ENCODE peak calls at places on chromosome 7, in ten cellular contexts. D, K, X, G, Z, O, W, A, C and T are unnamed samples.

GRCh38 chr7:25034136-25034535 is 54.2 kb upstream of the OSBPL3 start:
- DNase-seq in D (no peak), K (no peak), X (no peak), G (no peak), Z (no peak), O (no peak), W (no peak), A (no peak), C (no peak), T (no peak)

GRCh38 chr7:127290801-127291361 is 38.1 kb upstream of the GRM8 start:
- DNase-seq in D (no peak), K (no peak), X (no peak), G (no peak), Z (no peak), O (no peak), W (no peak), A (no peak), C (peak; percentile 4), T (no peak)

GRCh38 chr7:130309986-130310385 is 17.0 kb downstream of the CPA4 start:
- DNase-seq in D (no peak), K (no peak), X (no peak), G (no peak), Z (peak; percentile 86), O (no peak), W (no peak), A (no peak), C (no peak), T (no peak)

GRCh38 chr7:134845461-134845860 is 66.0 kb downstream of the CALD1 start:
- DNase-seq in D (no peak), K (no peak), X (no peak), G (no peak), Z (peak; percentile 58), O (no peak), W (no peak), A (no peak), C (peak; percentile 35), T (peak; percentile 82)

GRCh38 chr7:1029637-1030443 is 14.5 kb upstream of the GPR146 start:
- DNase-seq in D (no peak), K (no peak), X (no peak), G (no peak), Z (no peak), O (no peak), W (no peak), A (no peak), C (no peak), T (no peak)

GRCh38 chr7:102890292-102890970 is 22.4 kb upstream of the LRRC17 start:
- DNase-seq in D (peak; percentile 77), K (no peak), X (no peak), G (peak; percentile 96), Z (no peak), O (no peak), W (no peak), A (no peak), C (peak; percentile 36), T (no peak)

GRCh38 chr7:112152186-112152585 is 54.0 kb downstream of the DOCK4 start:
- DNase-seq in D (no peak), K (no peak), X (no peak), G (no peak), Z (no peak), O (no peak), W (no peak), A (no peak), C (no peak), T (no peak)

GRCh38 chr7:151264615-151265014 is 16.1 kb upstream of the SMARCD3 start:
- DNase-seq in D (no peak), K (no peak), X (no peak), G (no peak), Z (no peak), O (no peak), W (no peak), A (no peak), C (no peak), T (no peak)

GRCh38 chr7:130409067-130409721 is 28.9 kb downstream of the CPA1 start:
- DNase-seq in D (no peak), K (no peak), X (peak; percentile 21), G (no peak), Z (no peak), O (no peak), W (no peak), A (no peak), C (no peak), T (no peak)

GRCh38 chr7:66145404-66145843 is 30.8 kb downstream of the CRCP start:
- DNase-seq in D (peak; percentile 75), K (no peak), X (peak; percentile 29), G (no peak), Z (peak; percentile 9), O (no peak), W (no peak), A (no peak), C (no peak), T (no peak)

GRCh38 chr7:158910254-158911053 is 54.1 kb downstream of the DYNC2I1 start:
- DNase-seq in D (no peak), K (no peak), X (no peak), G (no peak), Z (no peak), O (no peak), W (no peak), A (no peak), C (no peak), T (no peak)

GRCh38 chr7:152590481-152590880 is 85.5 kb downstream of the XRCC2 start:
- DNase-seq in D (no peak), K (no peak), X (no peak), G (no peak), Z (no peak), O (no peak), W (no peak), A (no peak), C (no peak), T (no peak)

GRCh38 chr7:136016649-136017395 is 39.7 kb upstream of the MTPN start:
- DNase-seq in D (no peak), K (no peak), X (no peak), G (no peak), Z (no peak), O (no peak), W (no peak), A (no peak), C (no peak), T (no peak)

GRCh38 chr7:142153400-142153799 is 41.9 kb downstream of the MGAM2 start:
- DNase-seq in D (no peak), K (no peak), X (peak; percentile 25), G (peak; percentile 17), Z (peak; percentile 30), O (no peak), W (no peak), A (no peak), C (peak; percentile 44), T (peak; percentile 17)

GRCh38 chr7:42596737-42597136 is 315.1 kb downstream of the C7orf25 start:
- DNase-seq in D (no peak), K (no peak), X (no peak), G (no peak), Z (no peak), O (no peak), W (no peak), A (no peak), C (no peak), T (peak; percentile 88)

DNA sequence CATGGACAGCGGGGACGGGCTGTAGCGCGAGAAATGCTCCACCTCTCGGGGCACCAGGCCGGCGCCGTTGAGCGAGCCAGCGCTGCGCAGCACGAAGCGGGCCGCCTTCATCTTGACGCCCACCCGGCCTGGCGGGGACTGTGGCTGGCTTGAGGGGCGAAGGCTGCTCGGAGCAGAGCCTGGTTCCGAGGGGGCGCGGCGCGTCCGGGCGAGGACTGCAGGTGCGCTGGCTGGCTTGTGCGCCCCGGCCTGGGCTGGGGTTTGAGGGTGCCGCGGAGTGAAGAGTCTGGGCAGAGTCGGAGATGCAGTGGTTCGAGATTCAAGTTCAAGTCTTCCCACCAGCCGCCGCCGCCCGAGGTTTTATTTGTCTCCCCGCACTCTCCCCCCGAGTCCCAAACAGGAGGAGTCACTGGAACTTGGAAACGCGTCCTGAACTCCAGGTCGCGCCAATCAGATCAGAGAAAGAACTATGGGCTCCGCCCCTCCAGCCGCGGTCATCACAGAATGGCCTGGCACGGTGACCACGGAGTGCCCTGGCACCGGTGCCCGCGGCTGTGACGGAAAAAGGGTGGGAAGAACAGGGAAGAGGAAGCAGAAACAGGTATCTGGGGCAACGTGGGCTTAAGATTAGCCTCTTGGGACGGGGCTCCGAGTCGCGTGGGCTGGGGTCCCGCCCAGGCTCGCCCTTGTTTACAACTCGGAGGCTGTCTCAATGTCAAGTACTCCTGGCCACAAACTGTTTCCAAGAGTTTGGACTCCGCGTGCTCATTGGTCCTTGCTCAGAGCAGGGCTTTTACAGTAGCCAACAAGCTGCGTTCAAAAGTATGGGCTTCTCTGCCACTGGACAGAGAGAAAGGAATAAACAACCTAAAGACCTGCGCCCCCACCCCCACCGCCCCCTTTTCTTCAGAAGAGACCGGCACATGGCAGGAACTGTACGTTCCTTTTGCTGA is at the start of gene PDK4:
- DNase-seq in D (no peak), K (peak; percentile 97), X (peak; percentile 69), G (peak; percentile 42), Z (no peak), O (peak; percentile 40), W (peak; percentile 97), A (no peak), C (peak; percentile 73), T (no peak)
- TF ChIP-seq CTCF in D (no peak), K (no peak), X (no peak), G (no peak), Z (no peak), O (no peak), W (no peak), A (no peak), C (no peak), T (no peak)

GRCh38 chr7:69659964-69660363 is 61.7 kb downstream of the AUTS2 start:
- DNase-seq in D (no peak), K (no peak), X (no peak), G (no peak), Z (no peak), O (no peak), W (no peak), A (no peak), C (no peak), T (no peak)
- TF ChIP-seq CTCF in D (no peak), K (no peak), X (no peak), G (no peak), Z (no peak), O (no peak), W (no peak), A (no peak), C (no peak), T (no peak)

GRCh38 chr7:21500117-21500516 is 42.7 kb upstream of the DNAH11 start:
- DNase-seq in D (no peak), K (no peak), X (no peak), G (no peak), Z (no peak), O (no peak), W (no peak), A (no peak), C (no peak), T (no peak)

GRCh38 chr7:21497072-21497471 is 45.8 kb upstream of the DNAH11 start:
- DNase-seq in D (no peak), K (peak; percentile 21), X (no peak), G (peak; percentile 41), Z (no peak), O (no peak), W (no peak), A (no peak), C (no peak), T (peak; percentile 31)
- TF ChIP-seq CTCF in D (peak; percentile 51), K (no peak), X (peak; percentile 49), G (peak; percentile 70), Z (no peak), O (no peak), W (no peak), A (peak; percentile 51), C (no peak), T (peak; percentile 49)

DNA sequence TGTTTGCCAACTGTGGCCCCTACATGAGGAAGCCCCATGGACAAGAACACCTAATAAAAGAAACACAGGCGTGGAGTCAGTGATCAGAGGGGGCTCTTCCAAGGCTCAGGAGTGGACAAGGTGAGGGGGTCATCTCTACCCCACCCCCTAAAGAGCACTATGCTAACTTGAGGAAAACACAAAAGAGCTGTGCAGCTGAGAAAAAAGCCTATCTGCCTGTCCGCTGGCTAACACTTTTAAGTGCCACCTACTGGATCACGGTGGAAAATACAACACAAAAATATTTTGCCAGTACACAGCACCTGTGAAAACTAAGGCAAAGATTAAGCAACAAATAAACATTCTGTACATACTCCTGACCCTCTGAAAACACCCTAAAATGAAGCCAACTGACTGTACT is 53.1 kb upstream of the COBL start:
- DNase-seq in D (no peak), K (no peak), X (peak; percentile 36), G (peak; percentile 28), Z (peak; percentile 4), O (no peak), W (no peak), A (no peak), C (peak; percentile 55), T (peak; percentile 16)
- TF ChIP-seq CTCF in D (peak; percentile 11), K (no peak), X (peak; percentile 46), G (peak; percentile 54), Z (peak; percentile 22), O (no peak), W (peak; percentile 33), A (peak; percentile 4), C (peak; percentile 45), T (peak; percentile 45)